ENCODE peak calls at places on chromosomes 11 and 22, in nine cellular contexts. One of them, this sample, is unnamed.
A peak's percentile ranks its signal among the peaks of the same experiment; 100 is the strongest.

GRCh38 chr11:114610550-114610949 is 15.0 kb upstream of the NXPE4 start:
- DNase-seq in NCI-H1417: no peak
- DNase-seq in activated CD8-positive, alpha-beta T cell treated with anti-CD3 and anti-CD28 coated beads for 36 hours: no peak
- DNase-seq in HFFc6: no peak
- DNase-seq in dermis microvascular lymphatic vessel endothelial cell: no peak
- DNase-seq in RKO: no peak
- DNase-seq in AG09319: no peak
- DNase-seq in BE2C: no peak
- DNase-seq in GM13976: no peak
- DNase-seq in this sample: no peak

GRCh38 chr11:18203723-18204122 is 31.1 kb downstream of the MRGPRX4 start:
- DNase-seq in RKO: peak; percentile 8
- DNase-seq in HFFc6: no peak
- DNase-seq in dermis microvascular lymphatic vessel endothelial cell: peak; percentile 39
- DNase-seq in NCI-H1417: no peak
- DNase-seq in activated CD8-positive, alpha-beta T cell treated with anti-CD3 and anti-CD28 coated beads for 36 hours: peak; percentile 22
- DNase-seq in AG09319: no peak
- DNase-seq in BE2C: peak; percentile 16
- DNase-seq in GM13976: peak; percentile 71
- DNase-seq in this sample: no peak

GRCh38 chr11:71489311-71490043 is 36.5 kb downstream of the NADSYN1 start:
- DNase-seq in NCI-H1417: no peak
- DNase-seq in RKO: no peak
- DNase-seq in GM13976: peak; percentile 87
- DNase-seq in AG09319: no peak
- DNase-seq in HFFc6: peak; percentile 2
- DNase-seq in BE2C: no peak
- DNase-seq in activated CD8-positive, alpha-beta T cell treated with anti-CD3 and anti-CD28 coated beads for 36 hours: peak; percentile 80
- DNase-seq in dermis microvascular lymphatic vessel endothelial cell: peak; percentile 92
- DNase-seq in this sample: no peak

GRCh38 chr11:15800121-15800800 is 556.1 kb downstream of the SOX6 start:
- DNase-seq in NCI-H1417: no peak
- DNase-seq in AG09319: no peak
- DNase-seq in GM13976: no peak
- DNase-seq in activated CD8-positive, alpha-beta T cell treated with anti-CD3 and anti-CD28 coated beads for 36 hours: peak; percentile 7
- DNase-seq in RKO: no peak
- DNase-seq in HFFc6: peak; percentile 36
- DNase-seq in BE2C: no peak
- DNase-seq in dermis microvascular lymphatic vessel endothelial cell: no peak
- DNase-seq in this sample: peak; percentile 30

GRCh38 chr11:19978668-19979518 is 181.4 kb downstream of the DBX1 start:
- DNase-seq in HFFc6: peak; percentile 66
- DNase-seq in NCI-H1417: no peak
- DNase-seq in activated CD8-positive, alpha-beta T cell treated with anti-CD3 and anti-CD28 coated beads for 36 hours: peak; percentile 44
- DNase-seq in AG09319: peak; percentile 51
- DNase-seq in GM13976: peak; percentile 24
- DNase-seq in RKO: peak; percentile 17
- DNase-seq in BE2C: no peak
- DNase-seq in dermis microvascular lymphatic vessel endothelial cell: peak; percentile 79
- DNase-seq in this sample: no peak

GRCh38 chr11:76824980-76825725 is 35.6 kb upstream of the ACER3 start:
- DNase-seq in AG09319: no peak
- DNase-seq in GM13976: no peak
- DNase-seq in HFFc6: peak; percentile 67
- DNase-seq in BE2C: no peak
- DNase-seq in activated CD8-positive, alpha-beta T cell treated with anti-CD3 and anti-CD28 coated beads for 36 hours: no peak
- DNase-seq in dermis microvascular lymphatic vessel endothelial cell: no peak
- DNase-seq in NCI-H1417: no peak
- DNase-seq in RKO: no peak
- DNase-seq in this sample: no peak

GRCh38 chr11:70477607-70478006 is 79.3 kb downstream of the CTTN start:
- DNase-seq in RKO: no peak
- DNase-seq in AG09319: no peak
- DNase-seq in NCI-H1417: peak; percentile 13
- DNase-seq in GM13976: no peak
- DNase-seq in HFFc6: no peak
- DNase-seq in BE2C: peak; percentile 35
- DNase-seq in dermis microvascular lymphatic vessel endothelial cell: no peak
- DNase-seq in activated CD8-positive, alpha-beta T cell treated with anti-CD3 and anti-CD28 coated beads for 36 hours: no peak
- DNase-seq in this sample: no peak

GRCh38 chr22:38426628-38427027 is 28.4 kb downstream of the KCNJ4 start:
- DNase-seq in NCI-H1417: no peak
- DNase-seq in HFFc6: no peak
- DNase-seq in dermis microvascular lymphatic vessel endothelial cell: no peak
- DNase-seq in RKO: no peak
- DNase-seq in GM13976: no peak
- DNase-seq in activated CD8-positive, alpha-beta T cell treated with anti-CD3 and anti-CD28 coated beads for 36 hours: no peak
- DNase-seq in AG09319: no peak
- DNase-seq in BE2C: no peak
- DNase-seq in this sample: no peak

GRCh38 chr11:128775513-128775912 is 81.6 kb downstream of the FLI1 start:
- DNase-seq in RKO: no peak
- DNase-seq in AG09319: no peak
- DNase-seq in HFFc6: no peak
- DNase-seq in activated CD8-positive, alpha-beta T cell treated with anti-CD3 and anti-CD28 coated beads for 36 hours: no peak
- DNase-seq in GM13976: no peak
- DNase-seq in dermis microvascular lymphatic vessel endothelial cell: no peak
- DNase-seq in NCI-H1417: no peak
- DNase-seq in BE2C: no peak
- DNase-seq in this sample: no peak

GRCh38 chr11:121057922-121058321 is 34.0 kb downstream of the TBCEL start:
- DNase-seq in dermis microvascular lymphatic vessel endothelial cell: no peak
- DNase-seq in GM13976: no peak
- DNase-seq in RKO: no peak
- DNase-seq in activated CD8-positive, alpha-beta T cell treated with anti-CD3 and anti-CD28 coated beads for 36 hours: no peak
- DNase-seq in BE2C: no peak
- DNase-seq in HFFc6: no peak
- DNase-seq in NCI-H1417: no peak
- DNase-seq in AG09319: no peak
- DNase-seq in this sample: no peak

GRCh38 chr11:15826826-15827225 is 529.5 kb downstream of the SOX6 start:
- DNase-seq in BE2C: peak; percentile 78
- DNase-seq in GM13976: peak; percentile 13
- DNase-seq in AG09319: no peak
- DNase-seq in dermis microvascular lymphatic vessel endothelial cell: peak; percentile 28
- DNase-seq in RKO: peak; percentile 36
- DNase-seq in NCI-H1417: peak; percentile 38
- DNase-seq in HFFc6: no peak
- DNase-seq in activated CD8-positive, alpha-beta T cell treated with anti-CD3 and anti-CD28 coated beads for 36 hours: peak; percentile 42
- DNase-seq in this sample: peak; percentile 67

GRCh38 chr11:109112748-109113378 is 309.1 kb upstream of the C11orf87 start:
- DNase-seq in RKO: no peak
- DNase-seq in AG09319: no peak
- DNase-seq in activated CD8-positive, alpha-beta T cell treated with anti-CD3 and anti-CD28 coated beads for 36 hours: no peak
- DNase-seq in HFFc6: no peak
- DNase-seq in BE2C: peak; percentile 60
- DNase-seq in dermis microvascular lymphatic vessel endothelial cell: no peak
- DNase-seq in GM13976: no peak
- DNase-seq in NCI-H1417: peak; percentile 69
- DNase-seq in this sample: no peak

GRCh38 chr11:13135385-13136271 is 126.5 kb downstream of the RASSF10 start:
- DNase-seq in GM13976: no peak
- DNase-seq in activated CD8-positive, alpha-beta T cell treated with anti-CD3 and anti-CD28 coated beads for 36 hours: no peak
- DNase-seq in RKO: no peak
- DNase-seq in HFFc6: peak; percentile 33
- DNase-seq in dermis microvascular lymphatic vessel endothelial cell: peak; percentile 74
- DNase-seq in BE2C: no peak
- DNase-seq in NCI-H1417: peak; percentile 88
- DNase-seq in AG09319: peak; percentile 30
- DNase-seq in this sample: no peak

GRCh38 chr11:121099885-121100284 is 1.2 kb upstream of the TECTA start:
- DNase-seq in AG09319: no peak
- DNase-seq in NCI-H1417: no peak
- DNase-seq in dermis microvascular lymphatic vessel endothelial cell: no peak
- DNase-seq in activated CD8-positive, alpha-beta T cell treated with anti-CD3 and anti-CD28 coated beads for 36 hours: no peak
- DNase-seq in BE2C: no peak
- DNase-seq in RKO: no peak
- DNase-seq in HFFc6: peak; percentile 15
- DNase-seq in GM13976: no peak
- DNase-seq in this sample: no peak

GRCh38 chr11:2652857-2653643 is 46.7 kb downstream of the KCNQ1OT1 start:
- DNase-seq in RKO: no peak
- DNase-seq in dermis microvascular lymphatic vessel endothelial cell: no peak
- DNase-seq in GM13976: no peak
- DNase-seq in NCI-H1417: no peak
- DNase-seq in activated CD8-positive, alpha-beta T cell treated with anti-CD3 and anti-CD28 coated beads for 36 hours: no peak
- DNase-seq in AG09319: no peak
- DNase-seq in HFFc6: no peak
- DNase-seq in BE2C: no peak
- DNase-seq in this sample: no peak

GRCh38 chr11:114232400-114233070 is 63.7 kb upstream of the NNMT start:
- DNase-seq in AG09319: no peak
- DNase-seq in BE2C: no peak
- DNase-seq in GM13976: no peak
- DNase-seq in HFFc6: no peak
- DNase-seq in NCI-H1417: no peak
- DNase-seq in dermis microvascular lymphatic vessel endothelial cell: no peak
- DNase-seq in RKO: no peak
- DNase-seq in activated CD8-positive, alpha-beta T cell treated with anti-CD3 and anti-CD28 coated beads for 36 hours: no peak
- DNase-seq in this sample: no peak

GRCh38 chr22:27199354-27199753 is 542.0 kb downstream of the MIAT start:
- DNase-seq in HFFc6: no peak
- DNase-seq in dermis microvascular lymphatic vessel endothelial cell: no peak
- DNase-seq in BE2C: no peak
- DNase-seq in activated CD8-positive, alpha-beta T cell treated with anti-CD3 and anti-CD28 coated beads for 36 hours: no peak
- DNase-seq in RKO: no peak
- DNase-seq in AG09319: no peak
- DNase-seq in GM13976: no peak
- DNase-seq in NCI-H1417: no peak
- DNase-seq in this sample: no peak

GRCh38 chr11:113505541-113506375 is 30.6 kb upstream of the DRD2 start:
- DNase-seq in HFFc6: no peak
- DNase-seq in BE2C: peak; percentile 16
- DNase-seq in GM13976: no peak
- DNase-seq in RKO: no peak
- DNase-seq in dermis microvascular lymphatic vessel endothelial cell: no peak
- DNase-seq in NCI-H1417: no peak
- DNase-seq in AG09319: no peak
- DNase-seq in activated CD8-positive, alpha-beta T cell treated with anti-CD3 and anti-CD28 coated beads for 36 hours: no peak
- DNase-seq in this sample: no peak

GRCh38 chr22:38820021-38820420 is 23.8 kb downstream of the NPTXR start:
- DNase-seq in AG09319: no peak
- DNase-seq in NCI-H1417: peak; percentile 64
- DNase-seq in dermis microvascular lymphatic vessel endothelial cell: no peak
- DNase-seq in HFFc6: no peak
- DNase-seq in GM13976: no peak
- DNase-seq in RKO: no peak
- DNase-seq in BE2C: no peak
- DNase-seq in activated CD8-positive, alpha-beta T cell treated with anti-CD3 and anti-CD28 coated beads for 36 hours: no peak
- DNase-seq in this sample: no peak

GRCh38 chr11:8809185-8809584 is 101.8 kb upstream of the AKIP1 start:
- DNase-seq in GM13976: no peak
- DNase-seq in dermis microvascular lymphatic vessel endothelial cell: no peak
- DNase-seq in NCI-H1417: no peak
- DNase-seq in RKO: no peak
- DNase-seq in HFFc6: no peak
- DNase-seq in BE2C: no peak
- DNase-seq in AG09319: no peak
- DNase-seq in activated CD8-positive, alpha-beta T cell treated with anti-CD3 and anti-CD28 coated beads for 36 hours: no peak
- DNase-seq in this sample: no peak

GRCh38 chr11:85663781-85664560 is 958 bp downstream of the CREBZF start:
- DNase-seq in BE2C: peak; percentile 85
- DNase-seq in RKO: peak; percentile 68
- DNase-seq in HFFc6: peak; percentile 41
- DNase-seq in GM13976: peak; percentile 87
- DNase-seq in activated CD8-positive, alpha-beta T cell treated with anti-CD3 and anti-CD28 coated beads for 36 hours: peak; percentile 94
- DNase-seq in NCI-H1417: peak; percentile 62
- DNase-seq in dermis microvascular lymphatic vessel endothelial cell: peak; percentile 74
- DNase-seq in AG09319: no peak
- DNase-seq in this sample: peak; percentile 92

GRCh38 chr11:75879737-75880136 is 64.7 kb downstream of the UVRAG start:
- DNase-seq in BE2C: no peak
- DNase-seq in HFFc6: no peak
- DNase-seq in dermis microvascular lymphatic vessel endothelial cell: no peak
- DNase-seq in AG09319: no peak
- DNase-seq in NCI-H1417: no peak
- DNase-seq in activated CD8-positive, alpha-beta T cell treated with anti-CD3 and anti-CD28 coated beads for 36 hours: no peak
- DNase-seq in GM13976: no peak
- DNase-seq in RKO: no peak
- DNase-seq in this sample: no peak

GRCh38 chr11:82903843-82904586 is 2.5 kb downstream of the DDIAS start:
- DNase-seq in AG09319: no peak
- DNase-seq in dermis microvascular lymphatic vessel endothelial cell: no peak
- DNase-seq in activated CD8-positive, alpha-beta T cell treated with anti-CD3 and anti-CD28 coated beads for 36 hours: no peak
- DNase-seq in RKO: no peak
- DNase-seq in GM13976: no peak
- DNase-seq in HFFc6: no peak
- DNase-seq in NCI-H1417: no peak
- DNase-seq in BE2C: no peak
- DNase-seq in this sample: no peak

GRCh38 chr22:22460060-22460459 is 48.5 kb downstream of the ZNF280B start:
- DNase-seq in HFFc6: no peak
- DNase-seq in AG09319: no peak
- DNase-seq in BE2C: no peak
- DNase-seq in NCI-H1417: no peak
- DNase-seq in dermis microvascular lymphatic vessel endothelial cell: no peak
- DNase-seq in GM13976: no peak
- DNase-seq in activated CD8-positive, alpha-beta T cell treated with anti-CD3 and anti-CD28 coated beads for 36 hours: no peak
- DNase-seq in RKO: no peak
- DNase-seq in this sample: no peak

This sample was measured in mucosa of descending colon.